ENCODE peak calls at places on chromosome 7, in six cellular contexts. S is epithelial cell of esophagus, X is fibroblast of the aortic adventitia, O is heart left ventricle, D is GM06990, T is psoas muscle. G is an unnamed sample.

GRCh38 chr7:128796325-128796724 is 4.6 kb downstream of the CCDC136 start:
- DNase-seq in O (no peak), T (no peak), D (no peak), X (peak), S (peak), G (peak)

GRCh38 chr7:400901-401485 is 111.0 kb downstream of the FOXL3 start:
- DNase-seq in S (no peak), D (no peak), T (no peak), O (peak), X (no peak), G (no peak)

GRCh38 chr7:11557627-11558026 is 274.4 kb downstream of the THSD7A start:
- DNase-seq in D (no peak), X (no peak), S (peak), T (no peak), O (no peak), G (no peak)

GRCh38 chr7:36986429-36987362 is 262.4 kb upstream of the AOAH start:
- DNase-seq in O (peak), S (peak), X (peak), T (peak), D (peak), G (peak)

GRCh38 chr7:40763319-40764287 is 628.8 kb downstream of the SUGCT start:
- DNase-seq in X (peak), D (no peak), O (no peak), S (peak), T (no peak), G (peak)

GRCh38 chr7:142898377-142899235 is 13.1 kb upstream of the TRPV6 start:
- DNase-seq in O (no peak), S (no peak), D (no peak), T (no peak), X (no peak), G (no peak)

GRCh38 chr7:41698726-41699125 is 4.2 kb downstream of the INHBA start:
- DNase-seq in D (no peak), O (no peak), S (peak), X (peak), T (no peak), G (peak)

GRCh38 chr7:17623546-17624185 is 316.6 kb downstream of the SNX13 start:
- DNase-seq in O (no peak), D (no peak), S (no peak), X (peak), T (no peak), G (peak)

GRCh38 chr7:102874166-102874829 is 38.5 kb upstream of the LRRC17 start:
- DNase-seq in S (peak), O (no peak), D (peak), T (no peak), X (peak), G (peak)

GRCh38 chr7:152424348-152425108 is 11.3 kb downstream of the KMT2C start:
- DNase-seq in S (peak), O (no peak), T (no peak), X (peak), D (no peak), G (no peak)

GRCh38 chr7:128800567-128800966 is 8.8 kb downstream of the CCDC136 start:
- DNase-seq in X (no peak), D (no peak), S (no peak), T (no peak), O (no peak), G (no peak)

GRCh38 chr7:91843831-91844230 is 36.7 kb downstream of the MTERF1 start:
- DNase-seq in T (no peak), X (no peak), S (no peak), D (peak), O (no peak), G (no peak)

GRCh38 chr7:76155938-76156337 is 45.8 kb upstream of the SRRM3 start:
- DNase-seq in T (peak), D (no peak), X (peak), S (peak), O (peak), G (peak)

GRCh38 chr7:36299882-36300341 is 89.8 kb upstream of the ANLN start:
- DNase-seq in S (no peak), X (no peak), D (no peak), T (no peak), O (no peak), G (no peak)

GRCh38 chr7:155871211-155871610 is 58.9 kb upstream of the SHH start:
- DNase-seq in T (no peak), S (no peak), X (no peak), D (no peak), O (no peak), G (no peak)

GRCh38 chr7:42082144-42082543 is 154.9 kb downstream of the GLI3 start:
- DNase-seq in S (peak), D (no peak), X (no peak), T (no peak), O (no peak), G (peak)

GRCh38 chr7:73717991-73718405 is 1.5 kb downstream of the STX1A start:
- DNase-seq in X (peak), T (no peak), D (no peak), S (peak), O (no peak), G (peak)

GRCh38 chr7:84506151-84506550 is 311.6 kb upstream of the SEMA3A start:
- DNase-seq in X (peak), S (no peak), T (no peak), D (no peak), O (no peak), G (peak)

GRCh38 chr7:3589756-3590155 is 288.7 kb downstream of the SDK1 start:
- DNase-seq in T (no peak), X (no peak), D (no peak), S (peak), O (no peak), G (no peak)

GRCh38 chr7:94222516-94222915 is 172.2 kb upstream of the COL1A2 start:
- DNase-seq in T (no peak), X (peak), D (no peak), O (no peak), S (no peak), G (peak)

GRCh38 chr7:32158076-32158475 is 87.9 kb upstream of the PDE1C start:
- DNase-seq in O (peak), D (no peak), T (no peak), X (no peak), S (peak), G (no peak)

GRCh38 chr7:12102101-12102500 is 109.0 kb upstream of the TMEM106B start:
- DNase-seq in O (no peak), T (no peak), S (no peak), X (no peak), D (no peak), G (no peak)

GRCh38 chr7:49852619-49853462 is 79.4 kb downstream of the VWC2 start:
- DNase-seq in S (peak), X (peak), T (no peak), O (no peak), D (peak), G (peak)

GRCh38 chr7:35605760-35606159 is 89.2 kb downstream of the HERPUD2 start:
- DNase-seq in S (peak), O (no peak), T (no peak), D (no peak), X (peak), G (peak)

GRCh38 chr7:151113344-151114150 is 27.3 kb downstream of the AGAP3 start:
- DNase-seq in T (no peak), X (peak), S (peak), O (no peak), D (no peak), G (peak)

GRCh38 chr7:139603282-139603681 is 79.8 kb downstream of the CLEC2L start:
- DNase-seq in T (no peak), S (no peak), O (no peak), X (no peak), D (no peak), G (no peak)

GRCh38 chr7:157136372-157136771 is 2.4 kb upstream of the UBE3C start:
- DNase-seq in S (peak), O (no peak), X (peak), T (no peak), D (no peak), G (peak)
- H3K4me3 ChIP-seq in S (no peak), O (no peak), X (no peak), T (no peak), D (no peak), G (no peak)

GRCh38 chr7:158325530-158326381 is 261.9 kb downstream of the PTPRN2 start:
- DNase-seq in O (no peak), S (peak), D (no peak), T (no peak), X (no peak), G (no peak)
- TF ChIP-seq CTCF in O (peak), S (peak), D (no peak), T (peak), X (no peak), G (no peak)

GRCh38 chr7:105830405-105831218 is 45.8 kb downstream of the ATXN7L1 start:
- DNase-seq in X (peak), O (no peak), S (peak), T (no peak), D (no peak), G (peak)

GRCh38 chr7:105828141-105828540 is 48.3 kb downstream of the ATXN7L1 start:
- DNase-seq in T (no peak), S (no peak), D (no peak), X (no peak), O (no peak), G (no peak)

GRCh38 chr7:105827106-105827870 is 49.1 kb downstream of the ATXN7L1 start:
- DNase-seq in O (no peak), D (no peak), S (no peak), X (no peak), T (no peak), G (no peak)

GRCh38 chr7:105831824-105832535 is 44.4 kb downstream of the ATXN7L1 start:
- DNase-seq in X (peak), S (no peak), D (no peak), O (no peak), T (no peak), G (no peak)

DNA sequence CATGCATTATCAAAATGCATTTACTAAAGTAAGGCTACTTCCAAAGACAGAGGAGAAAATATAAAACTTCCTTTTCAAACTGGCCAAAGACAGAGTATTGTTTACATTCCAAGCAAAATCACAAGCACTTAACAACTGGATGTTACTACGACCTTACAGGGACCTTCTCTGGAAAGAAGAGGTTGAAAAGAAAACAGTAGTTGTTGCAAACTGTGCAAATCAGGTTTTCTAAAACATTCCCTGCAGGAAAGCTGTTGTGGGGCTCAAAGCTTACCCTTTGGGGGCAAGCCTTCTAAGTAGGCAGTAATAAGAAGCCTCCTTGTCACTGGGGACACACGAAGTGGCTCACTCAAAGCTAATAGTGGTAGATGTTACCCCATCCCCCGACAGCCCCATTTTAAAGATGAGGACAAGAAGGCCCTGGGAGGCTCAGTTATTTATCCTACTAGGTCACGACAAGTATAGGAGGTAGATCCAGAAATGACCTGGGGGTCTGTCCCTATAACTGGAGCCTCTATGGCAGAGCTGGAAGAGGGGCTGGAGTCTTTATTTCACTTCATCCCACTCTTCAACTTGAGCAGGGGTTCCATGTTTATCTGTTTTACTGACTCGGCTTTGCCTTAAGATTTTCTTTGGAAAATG is 46.6 kb downstream of the ATXN7L1 start:
- DNase-seq in X (peak), T (no peak), O (no peak), D (no peak), S (no peak), G (peak)
- H3K4me3 ChIP-seq in X (no peak), T (no peak), O (no peak), D (no peak), S (no peak), G (no peak)

DNA sequence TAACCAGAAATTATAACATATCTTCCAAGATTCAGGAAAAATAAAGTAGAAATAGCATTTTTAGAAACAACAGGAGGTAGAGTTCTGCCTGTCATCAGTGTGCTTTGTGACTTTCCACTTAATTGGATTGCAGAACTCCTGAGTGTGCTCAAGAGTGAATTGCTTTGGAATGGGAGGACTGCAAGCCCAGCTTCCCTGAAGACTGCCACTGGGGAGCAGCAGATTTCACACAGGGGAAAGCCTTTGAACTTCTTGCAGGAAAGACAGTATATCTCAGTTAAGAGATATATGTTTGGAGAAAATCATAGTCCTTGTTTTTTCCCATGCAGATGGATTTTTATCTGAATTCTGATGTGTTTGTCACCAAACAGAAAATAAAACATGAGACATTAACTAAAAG is 124.5 kb downstream of the TMEM168 start:
- DNase-seq in X (peak), T (no peak), D (no peak), S (peak), O (no peak), G (peak)
- TF ChIP-seq CTCF in X (no peak), T (no peak), D (peak), S (peak), O (peak), G (no peak)

DNA sequence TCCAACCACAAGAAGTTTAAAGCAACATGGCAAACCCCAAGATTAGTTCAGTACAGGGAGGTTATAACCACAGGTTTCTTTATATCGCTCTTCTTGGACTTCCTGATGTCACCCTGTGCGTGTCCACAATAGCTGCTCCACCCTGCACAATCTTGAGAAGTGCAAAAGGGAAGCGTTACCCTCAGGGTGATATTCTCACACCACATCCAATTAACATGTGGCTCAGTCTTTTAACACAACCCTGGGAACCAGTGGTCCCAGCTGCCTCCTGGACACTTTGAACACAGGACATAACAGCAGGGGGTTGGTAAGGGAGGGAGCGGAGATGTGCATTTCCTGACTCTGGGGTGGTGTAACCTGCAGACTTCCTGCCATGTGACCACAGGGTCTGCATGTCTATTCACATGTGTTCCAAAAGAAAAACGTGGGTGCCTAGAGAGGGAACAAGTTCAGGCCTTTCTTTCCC is 64.6 kb downstream of the GSAP start:
- DNase-seq in S (no peak), T (no peak), D (peak), X (no peak), O (peak), G (no peak)
- H3K4me3 ChIP-seq in S (no peak), T (no peak), D (peak), X (no peak), O (no peak), G (no peak)

DNA sequence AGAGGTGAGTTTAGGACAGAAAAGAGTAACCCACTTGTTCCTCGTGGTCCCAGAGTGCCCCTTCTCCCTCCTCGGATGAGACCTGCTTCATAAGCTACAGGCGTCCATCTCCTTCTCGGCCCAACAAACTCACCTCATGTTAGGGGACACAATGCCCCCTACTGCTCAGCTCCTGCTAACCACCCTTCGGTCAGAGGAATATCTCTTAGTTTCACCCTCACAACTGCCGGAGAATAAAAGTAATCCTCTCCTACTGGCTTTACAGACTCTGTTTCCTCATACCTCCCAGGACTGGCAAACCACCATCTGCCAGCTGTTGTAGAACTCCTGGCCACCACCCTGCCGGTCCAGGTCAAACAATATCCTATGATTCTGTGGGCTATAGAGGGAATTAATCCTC is 3.2 kb downstream of the AKR1B15 start:
- DNase-seq in S (no peak), T (no peak), O (no peak), D (no peak), X (peak), G (no peak)
- TF ChIP-seq CTCF in S (no peak), T (peak), O (no peak), D (peak), X (peak), G (peak)